ENCODE peak calls at places on chromosomes 1 and 21, in five cellular contexts. K is heart left ventricle, A is pancreas, Z is transverse colon, F is osteoblast. I is an unnamed sample.

GRCh38 chr1:8517579-8518489 is 199.9 kb downstream of the SLC45A1 start:
- DNase-seq in A (no peak), Z (no peak), K (no peak), F (no peak), I (no peak)

GRCh38 chr1:24058671-24059455 is 53.1 kb downstream of the MYOM3 start:
- DNase-seq in Z (no peak), K (no peak), A (no peak), F (no peak), I (no peak)

GRCh38 chr1:3483801-3484444 is 29.5 kb downstream of the ARHGEF16 start:
- DNase-seq in K (no peak), F (no peak), Z (peak), A (peak), I (no peak)

GRCh38 chr1:36920801-36921405 is 113.4 kb downstream of the GRIK3 start:
- DNase-seq in A (no peak), F (no peak), K (no peak), Z (no peak), I (no peak)

GRCh38 chr21:15894596-15894995 is 164.8 kb downstream of the USP25 start:
- DNase-seq in Z (no peak), A (no peak), F (peak), K (no peak), I (no peak)

GRCh38 chr1:22024485-22025367 is 23.3 kb downstream of the CELA3A start:
- DNase-seq in K (peak), A (no peak), Z (peak), F (peak), I (peak)

GRCh38 chr1:13228343-13228781 is 2.4 kb upstream of the PRAMEF18 start:
- DNase-seq in F (no peak), Z (peak), K (no peak), A (peak), I (no peak)

GRCh38 chr21:32813265-32813903 is 41.8 kb upstream of the PAXBP1 start:
- DNase-seq in A (no peak), Z (no peak), K (no peak), F (no peak), I (no peak)

GRCh38 chr21:36835383-36835795 is 131.1 kb downstream of the HLCS start:
- DNase-seq in A (no peak), K (peak), F (no peak), Z (peak), I (no peak)

GRCh38 chr1:170707959-170708666 is 44.2 kb downstream of the PRRX1 start:
- DNase-seq in A (no peak), F (peak), K (no peak), Z (no peak), I (no peak)

GRCh38 chr1:66576645-66577044 is 42.7 kb downstream of the SGIP1 start:
- DNase-seq in K (no peak), A (no peak), Z (no peak), F (peak), I (no peak)

GRCh38 chr1:247857069-247857985 is at the start of gene TRIM58:
- DNase-seq in A (no peak), F (no peak), Z (peak), K (no peak), I (no peak)

GRCh38 chr21:38912355-38912619 is 106.6 kb downstream of the ETS2 start:
- DNase-seq in K (no peak), F (no peak), Z (no peak), A (no peak), I (no peak)

GRCh38 chr1:193077991-193078390 is 18.6 kb downstream of the RO60 start:
- DNase-seq in F (no peak), Z (no peak), A (no peak), K (no peak), I (no peak)

DNA sequence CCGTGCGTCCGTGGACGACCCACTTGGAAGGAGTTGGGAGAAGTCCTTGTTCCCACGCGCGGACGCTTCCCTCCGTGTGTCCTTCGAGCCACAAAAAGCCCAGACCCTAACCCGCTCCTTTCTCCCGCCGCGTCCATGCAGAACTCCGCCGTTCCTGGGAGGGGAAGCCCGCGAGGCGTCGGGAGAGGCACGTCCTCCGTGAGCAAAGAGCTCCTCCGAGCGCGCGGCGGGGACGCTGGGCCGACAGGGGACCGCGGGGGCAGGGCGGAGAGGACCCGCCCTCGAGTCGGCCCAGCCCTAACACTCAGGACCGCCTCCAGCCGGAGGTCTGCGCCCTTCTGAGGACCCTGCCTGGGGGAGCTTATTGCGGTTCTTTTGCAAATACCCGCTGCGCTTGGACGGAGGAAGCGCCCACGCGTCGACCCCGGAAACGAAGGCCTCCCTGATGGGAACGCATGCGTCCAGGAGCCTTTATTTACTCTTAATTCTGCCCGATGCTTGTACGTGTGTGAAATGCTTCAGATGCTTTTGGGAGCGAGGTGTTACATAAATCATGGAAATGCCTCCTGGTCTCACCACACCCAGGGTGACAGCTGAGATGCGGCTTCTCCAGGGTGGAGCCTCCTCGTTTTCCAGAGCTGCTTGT is 32.4 kb downstream of the PRMT2 start:
- DNase-seq in F (peak), Z (no peak), K (no peak), A (no peak), I (no peak)
- H3K27ac ChIP-seq in F (no peak), Z (no peak), K (no peak), A (no peak), I (peak)

GRCh38 chr21:46059195-46059594 is 38.7 kb upstream of the COL6A2 start:
- DNase-seq in F (no peak), K (no peak), Z (no peak), A (no peak), I (no peak)

GRCh38 chr21:46062471-46063211 is 35.3 kb upstream of the COL6A2 start:
- DNase-seq in F (peak), Z (no peak), A (no peak), K (no peak), I (no peak)

GRCh38 chr21:46061950-46062349 is 36.0 kb upstream of the COL6A2 start:
- DNase-seq in Z (no peak), F (no peak), K (no peak), A (no peak), I (no peak)

GRCh38 chr21:46060596-46061061 is 37.3 kb upstream of the COL6A2 start:
- DNase-seq in F (peak), K (peak), Z (peak), A (no peak), I (no peak)

DNA sequence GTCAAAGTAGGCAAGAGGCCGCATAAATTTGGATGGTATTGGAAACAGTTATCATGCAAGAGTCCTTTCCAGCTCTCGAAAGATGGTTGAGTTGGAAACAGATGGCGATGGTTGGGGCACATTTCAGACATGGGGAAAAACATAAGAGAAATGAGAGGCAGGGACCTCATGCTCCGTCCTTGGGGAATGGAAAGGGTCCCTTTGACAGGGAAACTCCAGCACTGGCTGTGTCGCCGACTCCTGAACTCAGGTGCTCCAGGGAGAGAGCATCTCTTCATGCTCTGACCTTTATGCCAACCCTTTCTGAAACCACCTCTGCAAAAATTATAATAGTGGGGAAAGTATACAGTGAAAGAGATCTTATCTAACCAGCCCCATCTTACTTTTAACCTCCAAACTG is 36.8 kb upstream of the COL6A2 start:
- DNase-seq in F (no peak), A (no peak), K (no peak), Z (no peak), I (no peak)
- H3K27ac ChIP-seq in F (peak), A (no peak), K (peak), Z (peak), I (no peak)

GRCh38 chr1:162635418-162635817 is 3.2 kb downstream of the DDR2 start:
- DNase-seq in A (no peak), K (no peak), Z (no peak), F (no peak), I (no peak)
- H3K27ac ChIP-seq in A (no peak), K (no peak), Z (peak), F (peak), I (no peak)

GRCh38 chr1:29122662-29122986 is 1.1 kb downstream of the TMEM200B start:
- DNase-seq in K (peak), F (peak), A (peak), Z (peak), I (no peak)
- H3K27ac ChIP-seq in K (peak), F (peak), A (peak), Z (peak), I (peak)

GRCh38 chr1:109926662-109927300 is 16.1 kb downstream of the CSF1 start:
- DNase-seq in F (peak), Z (no peak), A (no peak), K (peak), I (no peak)

GRCh38 chr1:109929170-109929569 is 18.5 kb downstream of the CSF1 start:
- DNase-seq in F (no peak), A (no peak), K (no peak), Z (no peak), I (no peak)

GRCh38 chr1:109928591-109929111 is 18.0 kb downstream of the CSF1 start:
- DNase-seq in Z (peak), K (peak), F (peak), A (peak), I (no peak)

GRCh38 chr1:109927356-109927755 is 16.7 kb downstream of the CSF1 start:
- DNase-seq in K (no peak), Z (no peak), A (no peak), F (no peak), I (no peak)

DNA sequence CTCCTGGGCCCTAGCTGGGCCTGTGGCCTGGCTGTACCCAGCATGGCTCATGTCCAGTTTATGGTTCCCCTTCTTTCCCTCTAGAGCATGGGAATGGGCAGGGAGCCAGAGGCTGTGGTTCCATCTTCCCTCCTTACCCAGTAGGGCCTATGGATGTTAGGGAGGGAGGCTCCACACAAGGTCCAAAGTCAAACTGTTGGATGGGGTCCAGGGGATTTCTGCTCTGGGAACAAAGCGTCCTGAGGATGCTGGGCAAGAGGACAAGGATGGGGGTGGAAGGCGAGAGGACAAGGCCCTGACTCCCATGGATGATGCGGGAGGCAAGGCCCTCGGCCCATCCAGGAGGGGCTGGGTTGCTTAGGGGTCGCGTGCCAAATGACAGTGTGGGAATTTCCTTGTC is 17.3 kb downstream of the CSF1 start:
- DNase-seq in F (no peak), Z (peak), K (peak), A (peak), I (no peak)
- H3K27ac ChIP-seq in F (peak), Z (peak), K (peak), A (peak), I (peak)

I was measured in caudate nucleus.